ENCODE peak calls at places on chromosomes 3 and 15, in nine cellular contexts. Y, A, Z, X, P, D, G, R and M are unnamed samples. For H3K4me1, the result is how much of the 10 kb centered on the place peaks cover.

GRCh38 chr3:41259449-41260062 is 60.3 kb downstream of the CTNNB1 start:
- DNase-seq in Y (no peak), A (no peak), Z (no peak), X (no peak), P (no peak), D (no peak), G (no peak), R (no peak), M (no peak)

GRCh38 chr3:45955017-45955647 is 11.9 kb downstream of the CXCR6 start:
- DNase-seq in Y (no peak), A (no peak), Z (no peak), X (no peak), P (no peak), D (no peak), G (no peak), R (no peak), M (no peak)

GRCh38 chr15:101322849-101323477 is 27.9 kb upstream of the SNRPA1 start:
- DNase-seq in Y (no peak), A (no peak), Z (peak), X (no peak), P (no peak), D (no peak), G (no peak), R (no peak), M (no peak)

GRCh38 chr15:77481670-77482069 is 61.0 kb downstream of the HMG20A start:
- DNase-seq in Y (no peak), A (peak), Z (no peak), X (no peak), P (no peak), D (no peak), G (no peak), R (no peak), M (no peak)

GRCh38 chr15:58517682-58518525 is 86.1 kb downstream of the LIPC start:
- DNase-seq in Y (no peak), A (no peak), Z (no peak), X (no peak), P (no peak), D (no peak), G (no peak), R (no peak), M (no peak)

GRCh38 chr15:39786444-39787056 is 3.9 kb upstream of the FSIP1 start:
- DNase-seq in Y (peak), A (peak), Z (no peak), X (no peak), P (no peak), D (no peak), G (no peak), R (peak), M (no peak)

GRCh38 chr3:88301273-88302002 is 151.7 kb downstream of the C3orf38 start:
- DNase-seq in Y (no peak), A (peak), Z (no peak), X (no peak), P (no peak), D (no peak), G (no peak), R (no peak), M (no peak)

GRCh38 chr15:61097057-61097456 is 132.0 kb downstream of the RORA start:
- DNase-seq in Y (no peak), A (no peak), Z (no peak), X (no peak), P (no peak), D (no peak), G (no peak), R (no peak), M (no peak)

GRCh38 chr3:45978348-45978747 is 17.3 kb downstream of the FYCO1 start:
- DNase-seq in Y (peak), A (no peak), Z (peak), X (no peak), P (no peak), D (no peak), G (no peak), R (no peak), M (no peak)

GRCh38 chr3:129975332-129976090 is 991 bp downstream of the TRH start:
- DNase-seq in Y (peak), A (no peak), Z (no peak), X (no peak), P (no peak), D (peak), G (peak), R (no peak), M (peak)

GRCh38 chr15:86077070-86077469 is 2.6 kb upstream of the AGBL1 start:
- DNase-seq in Y (no peak), A (no peak), Z (no peak), X (no peak), P (no peak), D (no peak), G (no peak), R (no peak), M (no peak)

GRCh38 chr15:67861983-67862382 is 22.1 kb upstream of the RNU6-1 start:
- DNase-seq in Y (no peak), A (no peak), Z (no peak), X (no peak), P (no peak), D (no peak), G (no peak), R (no peak), M (no peak)

GRCh38 chr3:132788299-132788698 is 66.1 kb upstream of the NPHP3 start:
- DNase-seq in Y (peak), A (peak), Z (no peak), X (no peak), P (peak), D (no peak), G (no peak), R (peak), M (no peak)

GRCh38 chr3:14866627-14867026 is 47.9 kb downstream of the FGD5 start:
- DNase-seq in Y (no peak), A (no peak), Z (no peak), X (no peak), P (no peak), D (no peak), G (no peak), R (no peak), M (no peak)

GRCh38 chr3:159045279-159045678 is 243.4 kb downstream of the MFSD1 start:
- DNase-seq in Y (no peak), A (no peak), Z (no peak), X (no peak), P (no peak), D (no peak), G (no peak), R (no peak), M (no peak)

GRCh38 chr15:49187537-49188245 is 17.6 kb downstream of the GALK2 start:
- DNase-seq in Y (no peak), A (peak), Z (no peak), X (no peak), P (no peak), D (no peak), G (no peak), R (no peak), M (no peak)

GRCh38 chr3:156509209-156510174 is 45.4 kb downstream of the SSR3 start:
- DNase-seq in Y (peak), A (peak), Z (no peak), X (no peak), P (no peak), D (no peak), G (no peak), R (peak), M (no peak)

GRCh38 chr3:191761906-191762305 is 300.9 kb downstream of the PYDC2 start:
- DNase-seq in Y (no peak), A (no peak), Z (no peak), X (no peak), P (no peak), D (no peak), G (no peak), R (no peak), M (no peak)

GRCh38 chr15:74997161-74997942 is 2.0 kb downstream of the SCAMP5 start:
- DNase-seq in Y (no peak), A (no peak), Z (peak), X (no peak), P (no peak), D (no peak), G (no peak), R (no peak), M (no peak)

GRCh38 chr15:78727561-78727960 is 83.7 kb downstream of the ADAMTS7 start:
- DNase-seq in Y (no peak), A (no peak), Z (no peak), X (no peak), P (no peak), D (no peak), G (no peak), R (no peak), M (no peak)

GRCh38 chr3:194395767-194396527 is 3.1 kb downstream of the GP5 start:
- DNase-seq in Y (peak), A (peak), Z (no peak), X (no peak), P (peak), D (no peak), G (peak), R (no peak), M (no peak)

GRCh38 chr15:37764733-37765191 is 169.7 kb upstream of the TMCO5A start:
- DNase-seq in Y (peak), A (peak), Z (peak), X (no peak), P (no peak), D (no peak), G (no peak), R (peak), M (peak)

GRCh38 chr3:186939536-186939935 is 9.2 kb downstream of the ST6GAL1 start:
- DNase-seq in Y (no peak), A (no peak), Z (no peak), X (no peak), P (no peak), D (no peak), G (no peak), R (no peak), M (no peak)

GRCh38 chr15:38648116-38648843 is 83.7 kb upstream of the RASGRP1 start:
- DNase-seq in Y (no peak), A (no peak), Z (no peak), X (no peak), P (no peak), D (no peak), G (no peak), R (no peak), M (no peak)

GRCh38 chr15:39602143-39602542 is 21.3 kb downstream of the THBS1 start:
- DNase-seq in Y (no peak), A (no peak), Z (no peak), X (no peak), P (no peak), D (no peak), G (no peak), R (no peak), M (no peak)

GRCh38 chr3:104614564-104614963 is 752.1 kb upstream of the ALCAM start:
- DNase-seq in Y (no peak), A (no peak), Z (no peak), X (no peak), P (no peak), D (no peak), G (no peak), R (no peak), M (no peak)

GRCh38 chr15:101351736-101352135 is 56.7 kb upstream of the SNRPA1 start:
- DNase-seq in Y (no peak), A (no peak), Z (no peak), X (no peak), P (no peak), D (no peak), G (no peak), R (no peak), M (no peak)

GRCh38 chr3:149332227-149332765 is 1.1 kb downstream of the TM4SF18 start:
- DNase-seq in Y (no peak), A (peak), Z (no peak), X (no peak), P (no peak), D (no peak), G (no peak), R (no peak), M (no peak)

GRCh38 chr3:134838599-134838998 is 43.5 kb downstream of the EPHB1 start:
- DNase-seq in Y (no peak), A (no peak), Z (no peak), X (no peak), P (no peak), D (no peak), G (no peak), R (no peak), M (no peak)

GRCh38 chr3:142888484-142889262 is at the start of gene PCOLCE2:
- DNase-seq in Y (peak), A (no peak), Z (peak), X (no peak), P (peak), D (peak), G (peak), R (peak), M (peak)

GRCh38 chr3:135140543-135140942 is 345.5 kb downstream of the EPHB1 start:
- DNase-seq in Y (no peak), A (no peak), Z (no peak), X (no peak), P (no peak), D (no peak), G (no peak), R (no peak), M (no peak)

GRCh38 chr3:126758019-126758418 is 54.0 kb downstream of the CHCHD6 start:
- DNase-seq in Y (no peak), A (no peak), Z (no peak), X (no peak), P (no peak), D (no peak), G (no peak), R (no peak), M (peak)

GRCh38 chr15:55526559-55527036 is 18.6 kb upstream of the DNAAF4 start:
- DNase-seq in Y (peak), A (peak), Z (peak), X (no peak), P (no peak), D (no peak), G (no peak), R (peak), M (peak)

GRCh38 chr15:62783303-62783957 is 259.1 kb upstream of the TPM1 start:
- DNase-seq in Y (no peak), A (peak), Z (no peak), X (no peak), P (no peak), D (no peak), G (no peak), R (no peak), M (no peak)

GRCh38 chr3:119356646-119357045 is 62.5 kb downstream of the ARHGAP31 start:
- DNase-seq in Y (no peak), A (no peak), Z (no peak), X (no peak), P (no peak), D (no peak), G (no peak), R (no peak), M (no peak)

GRCh38 chr3:119352235-119352634 is 58.1 kb downstream of the ARHGAP31 start:
- DNase-seq in Y (no peak), A (no peak), Z (no peak), X (no peak), P (no peak), D (no peak), G (no peak), R (no peak), M (no peak)

GRCh38 chr3:119350114-119350513 is 55.9 kb downstream of the ARHGAP31 start:
- DNase-seq in Y (no peak), A (no peak), Z (no peak), X (no peak), P (no peak), D (peak), G (no peak), R (no peak), M (no peak)

GRCh38 chr3:119349353-119349752 is 55.2 kb downstream of the ARHGAP31 start:
- DNase-seq in Y (no peak), A (no peak), Z (no peak), X (no peak), P (no peak), D (no peak), G (no peak), R (no peak), M (no peak)

DNA sequence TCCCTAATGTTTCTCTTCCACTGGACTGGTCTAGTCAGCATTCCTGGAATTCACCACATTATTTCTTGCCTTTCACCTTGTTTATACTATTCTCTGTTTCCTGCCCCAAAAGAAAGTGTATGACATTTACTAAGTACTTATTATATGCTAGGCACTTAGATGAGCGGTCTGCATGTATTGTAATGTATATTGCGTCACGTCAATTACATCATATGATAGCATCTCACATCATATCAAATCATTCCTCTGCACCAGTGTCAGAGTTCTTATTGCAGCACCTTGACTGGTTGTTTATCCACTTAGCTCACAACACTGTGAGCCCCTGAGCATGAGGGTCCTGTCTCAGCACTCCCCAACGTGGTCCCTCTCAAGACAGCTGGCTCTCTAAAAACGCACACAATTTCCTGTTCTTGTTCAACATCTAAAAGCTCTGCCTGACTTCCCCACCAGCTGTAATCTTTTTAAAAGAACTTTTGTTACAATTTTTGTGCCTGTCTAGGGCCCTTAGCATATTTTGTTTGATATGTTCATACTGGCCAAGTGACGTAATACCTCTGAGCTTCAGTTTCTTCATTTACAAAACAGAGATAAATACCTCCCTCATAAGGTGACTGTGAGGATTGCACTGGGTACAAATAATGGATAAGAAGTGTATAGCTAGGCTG is 58.8 kb downstream of the ARHGAP31 start:
- DNase-seq in Y (peak), A (peak), Z (no peak), X (no peak), P (no peak), D (no peak), G (no peak), R (peak), M (no peak)
- TF ChIP-seq CTCF in Y (peak), A (peak), Z (peak), X (no peak), P (no peak), D (peak), G (peak), R (peak), M (peak)

GRCh38 chr15:45187578-45187893 is 230 bp downstream of the SHF start:
- DNase-seq in Y (no peak), A (no peak), Z (no peak), X (no peak), P (no peak), D (no peak), G (no peak), R (no peak), M (no peak)
- H3K4me3 ChIP-seq in Y (peak), A (no peak), Z (no peak), X (peak), P (peak), D (peak), G (peak), R (no peak), M (peak)

GRCh38 chr3:72378287-72378686 is 470.0 kb downstream of the SHQ1 start:
- DNase-seq in Y (no peak), A (no peak), Z (no peak), X (no peak), P (no peak), D (no peak), G (no peak), R (no peak), M (no peak)

GRCh38 chr3:72379500-72380187 is 468.6 kb downstream of the SHQ1 start:
- DNase-seq in Y (no peak), A (no peak), Z (no peak), X (no peak), P (no peak), D (no peak), G (no peak), R (no peak), M (no peak)

GRCh38 chr3:72381584-72381983 is 466.7 kb downstream of the SHQ1 start:
- DNase-seq in Y (no peak), A (no peak), Z (no peak), X (no peak), P (no peak), D (no peak), G (no peak), R (no peak), M (no peak)

GRCh38 chr3:72380711-72381508 is 467.3 kb downstream of the SHQ1 start:
- DNase-seq in Y (no peak), A (no peak), Z (no peak), X (no peak), P (no peak), D (no peak), G (no peak), R (no peak), M (no peak)

DNA sequence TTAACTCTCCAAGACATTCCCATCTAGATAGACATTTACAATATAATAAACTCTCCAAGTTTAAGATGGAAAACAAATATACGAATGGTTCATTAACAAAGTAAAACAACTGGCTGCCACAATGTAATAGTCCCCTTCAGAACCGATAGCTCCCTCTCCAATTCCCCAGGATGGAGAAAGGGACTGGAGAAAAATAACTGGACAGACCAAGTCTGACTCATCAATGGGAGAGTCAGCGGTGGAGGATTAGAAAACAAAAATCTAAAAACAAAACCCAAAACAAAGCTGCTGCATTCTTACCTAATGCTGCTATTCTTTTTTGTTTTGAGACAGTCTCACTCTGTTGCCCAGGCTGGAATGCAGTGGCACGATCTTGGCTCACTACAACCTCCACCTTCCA is 468.1 kb downstream of the SHQ1 start:
- DNase-seq in Y (no peak), A (peak), Z (no peak), X (no peak), P (no peak), D (no peak), G (no peak), R (no peak), M (no peak)
- H3K4me1 ChIP-seq in Y (under half), A (under half), Z (under half), X (under half), P (under half), D (under half), G (half or more), R (under half), M (under half)

GRCh38 chr3:62145086-62145757 is 228.1 kb downstream of the FEZF2 start:
- DNase-seq in Y (no peak), A (no peak), Z (no peak), X (no peak), P (no peak), D (no peak), G (no peak), R (no peak), M (no peak)
- TF ChIP-seq CTCF in Y (no peak), A (no peak), Z (no peak), X (no peak), P (no peak), D (no peak), G (no peak), R (no peak), M (no peak)

GRCh38 chr15:27681038-27681437 is 418.1 kb downstream of the OCA2 start:
- DNase-seq in Y (no peak), A (no peak), Z (no peak), X (no peak), P (no peak), D (no peak), G (no peak), R (no peak), M (peak)

GRCh38 chr15:27676647-27677046 is 422.5 kb downstream of the OCA2 start:
- DNase-seq in Y (no peak), A (no peak), Z (no peak), X (no peak), P (no peak), D (no peak), G (no peak), R (no peak), M (no peak)

GRCh38 chr15:27679203-27679602 is 419.9 kb downstream of the OCA2 start:
- DNase-seq in Y (no peak), A (no peak), Z (no peak), X (no peak), P (no peak), D (no peak), G (no peak), R (no peak), M (no peak)

GRCh38 chr15:27677951-27678350 is 421.2 kb downstream of the OCA2 start:
- DNase-seq in Y (no peak), A (no peak), Z (no peak), X (no peak), P (no peak), D (no peak), G (no peak), R (no peak), M (no peak)

GRCh38 chr15:27679621-27680521 is 419.2 kb downstream of the OCA2 start:
- DNase-seq in Y (peak), A (peak), Z (no peak), X (no peak), P (no peak), D (no peak), G (no peak), R (no peak), M (peak)
- H3K4me3 ChIP-seq in Y (no peak), A (no peak), Z (no peak), X (no peak), P (no peak), D (no peak), G (no peak), R (no peak), M (no peak)

GRCh38 chr15:71822890-71823289 is 12.5 kb downstream of the NR2E3 start:
- DNase-seq in Y (no peak), A (no peak), Z (no peak), X (no peak), P (no peak), D (no peak), G (no peak), R (no peak), M (no peak)

GRCh38 chr15:71823801-71824200 is 13.4 kb downstream of the NR2E3 start:
- DNase-seq in Y (no peak), A (no peak), Z (no peak), X (no peak), P (no peak), D (no peak), G (no peak), R (no peak), M (no peak)

GRCh38 chr15:71817351-71817750 is 7.0 kb downstream of the NR2E3 start:
- DNase-seq in Y (no peak), A (no peak), Z (no peak), X (no peak), P (no peak), D (no peak), G (no peak), R (no peak), M (no peak)

GRCh38 chr15:71821547-71822129 is 11.3 kb downstream of the NR2E3 start:
- DNase-seq in Y (no peak), A (no peak), Z (no peak), X (no peak), P (no peak), D (no peak), G (no peak), R (no peak), M (no peak)

GRCh38 chr15:71820127-71820526 is 9.8 kb downstream of the NR2E3 start:
- DNase-seq in Y (no peak), A (no peak), Z (no peak), X (no peak), P (no peak), D (no peak), G (no peak), R (no peak), M (no peak)
- H3K4me1 ChIP-seq in Y (under half), A (under half), Z (under half), X (under half), P (under half), D (under half), G (under half), R (under half), M (under half)

GRCh38 chr3:111080357-111080937 is 8.8 kb downstream of the NECTIN3 start:
- DNase-seq in Y (peak), A (peak), Z (no peak), X (no peak), P (no peak), D (no peak), G (no peak), R (no peak), M (no peak)
- TF ChIP-seq CTCF in Y (peak), A (peak), Z (peak), X (peak), P (peak), D (peak), G (peak), R (peak), M (peak)